ENCODE peak calls at places on chromosome 1, in ten cellular contexts. L, T, N, P, B, K, J, E, A and O are unnamed samples.

GRCh38 chr1:225919906-225920305 is 4.1 kb downstream of the PYCR2 start:
- DNase-seq in E (no peak), A (peak), N (no peak), L (peak), K (peak), T (no peak), B (peak), J (no peak), P (peak), O (peak)

GRCh38 chr1:239321877-239322276 is 64.5 kb upstream of the CHRM3 start:
- DNase-seq in K (no peak), A (no peak), L (no peak), T (no peak), E (no peak), P (peak), J (no peak), N (no peak), B (no peak), O (no peak)

GRCh38 chr1:167294528-167294927 is 73.8 kb downstream of the POU2F1 start:
- DNase-seq in B (no peak), J (no peak), L (peak), K (no peak), A (no peak), N (no peak), E (no peak), P (no peak), T (no peak), O (no peak)

GRCh38 chr1:94522304-94522703 is 19.3 kb downstream of the F3 start:
- DNase-seq in T (no peak), P (peak), N (no peak), B (peak), E (no peak), A (no peak), J (no peak), K (peak), L (peak), O (no peak)

GRCh38 chr1:198380275-198380674 is 160.2 kb downstream of the ATP6V1G3 start:
- DNase-seq in K (no peak), E (no peak), A (no peak), L (no peak), J (no peak), N (no peak), B (no peak), P (no peak), T (no peak), O (no peak)

GRCh38 chr1:6144175-6144574 is 35.9 kb downstream of the CHD5 start:
- DNase-seq in K (no peak), J (no peak), T (no peak), B (no peak), E (no peak), A (no peak), L (no peak), N (no peak), P (no peak), O (no peak)

GRCh38 chr1:3905953-3906671 is 6.0 kb upstream of the C1orf174 start:
- DNase-seq in T (no peak), N (no peak), J (no peak), P (no peak), K (no peak), A (peak), B (no peak), L (no peak), E (no peak), O (no peak)

GRCh38 chr1:177385760-177386698 is 215.3 kb downstream of the BRINP2 start:
- DNase-seq in E (no peak), P (peak), T (no peak), B (no peak), J (no peak), N (no peak), A (no peak), K (no peak), L (peak), O (no peak)

GRCh38 chr1:232182206-232182605 is 447.7 kb downstream of the SIPA1L2 start:
- DNase-seq in J (no peak), A (no peak), B (no peak), K (no peak), L (no peak), E (no peak), N (no peak), P (no peak), T (no peak), O (no peak)

GRCh38 chr1:34155851-34156250 is 9.2 kb downstream of the CSMD2 start:
- DNase-seq in T (no peak), J (no peak), K (no peak), N (no peak), A (no peak), E (no peak), L (no peak), B (no peak), P (no peak), O (no peak)

GRCh38 chr1:186236921-186237320 is 138.1 kb downstream of the TPR start:
- DNase-seq in E (no peak), A (no peak), N (peak), T (peak), K (peak), L (peak), P (no peak), B (peak), J (no peak), O (peak)

GRCh38 chr1:30743584-30744059 is 14.0 kb downstream of the LAPTM5 start:
- DNase-seq in J (no peak), P (no peak), N (no peak), L (peak), T (no peak), E (no peak), B (no peak), K (peak), A (no peak), O (no peak)

GRCh38 chr1:1895456-1896333 is 4.8 kb upstream of the GNB1 start:
- DNase-seq in A (no peak), B (no peak), T (no peak), L (no peak), N (no peak), P (no peak), K (no peak), E (no peak), J (no peak), O (no peak)

GRCh38 chr1:180609643-180610555 is 21.9 kb upstream of the XPR1 start:
- DNase-seq in J (no peak), B (no peak), P (no peak), L (peak), N (no peak), K (no peak), E (no peak), A (no peak), T (no peak), O (no peak)

GRCh38 chr1:9731561-9731960 is 80.0 kb downstream of the PIK3CD start:
- DNase-seq in B (no peak), A (no peak), N (no peak), E (no peak), J (no peak), T (no peak), P (no peak), K (no peak), L (no peak), O (no peak)

GRCh38 chr1:44237721-44238457 is 24.6 kb downstream of the DMAP1 start:
- DNase-seq in N (no peak), A (no peak), B (no peak), P (no peak), J (peak), K (peak), L (no peak), T (no peak), E (no peak), O (peak)

GRCh38 chr1:41387667-41388091 is 26.4 kb downstream of the FOXO6 start:
- DNase-seq in N (no peak), B (no peak), J (no peak), L (peak), T (no peak), P (peak), E (no peak), K (no peak), A (no peak), O (peak)

GRCh38 chr1:8604041-8604942 is 213.1 kb downstream of the RERE start:
- DNase-seq in A (no peak), P (no peak), L (no peak), B (no peak), E (no peak), J (no peak), N (no peak), T (no peak), K (no peak), O (no peak)

GRCh38 chr1:29502225-29502755 is 266.0 kb downstream of the PTPRU start:
- DNase-seq in B (no peak), T (no peak), K (no peak), N (no peak), A (no peak), L (no peak), P (no peak), E (no peak), J (peak), O (no peak)

GRCh38 chr1:22289251-22289995 is 146.5 kb upstream of the WNT4 start:
- DNase-seq in A (no peak), L (no peak), K (no peak), T (peak), J (no peak), E (no peak), P (no peak), N (no peak), B (no peak), O (no peak)

GRCh38 chr1:44036409-44037111 is 5.3 kb upstream of the SLC6A9 start:
- DNase-seq in E (peak), P (peak), B (peak), J (peak), L (peak), A (no peak), T (peak), N (no peak), K (peak), O (no peak)

GRCh38 chr1:199855580-199855979 is 171.9 kb upstream of the NR5A2 start:
- DNase-seq in B (peak), T (no peak), L (peak), K (no peak), P (no peak), J (no peak), A (no peak), N (peak), E (no peak), O (no peak)

GRCh38 chr1:226778657-226779058 is 39.6 kb upstream of the ITPKB start:
- DNase-seq in T (peak), N (peak), P (no peak), E (no peak), B (peak), J (no peak), K (peak), A (no peak), L (peak), O (peak)

GRCh38 chr1:188429385-188429784 is 1600.6 kb downstream of the PLA2G4A start:
- DNase-seq in L (peak), A (no peak), J (no peak), T (no peak), P (no peak), K (no peak), E (no peak), N (no peak), B (no peak), O (no peak)

GRCh38 chr1:183817576-183818288 is 12.8 kb downstream of the RGL1 start:
- DNase-seq in L (no peak), J (no peak), A (no peak), K (no peak), T (no peak), B (no peak), E (no peak), N (no peak), P (no peak), O (no peak)

GRCh38 chr1:175725684-175726083 is 17.7 kb downstream of the TNR start:
- DNase-seq in T (no peak), A (no peak), B (peak), J (no peak), N (no peak), K (peak), E (no peak), P (no peak), L (peak), O (no peak)

GRCh38 chr1:79811173-79811572 is 804.6 kb upstream of the ADGRL4 start:
- DNase-seq in L (peak), B (peak), A (no peak), E (no peak), P (no peak), N (peak), J (no peak), K (peak), T (no peak), O (peak)

GRCh38 chr1:27527223-27527856 is 37.4 kb upstream of the WASF2 start:
- DNase-seq in P (peak), E (no peak), A (no peak), T (no peak), K (no peak), N (no peak), B (no peak), L (no peak), J (peak), O (no peak)

GRCh38 chr1:53327183-53327941 is 508 bp downstream of the LRP8 start:
- DNase-seq in N (no peak), E (peak), K (no peak), P (peak), B (no peak), T (no peak), L (no peak), J (peak), A (peak), O (no peak)

GRCh38 chr1:162716123-162716522 is 74.4 kb upstream of the HSD17B7 start:
- DNase-seq in K (no peak), A (no peak), L (no peak), T (no peak), E (no peak), B (no peak), J (no peak), P (no peak), N (no peak), O (no peak)

GRCh38 chr1:44874155-44874554 is 31.1 kb upstream of the PTCH2 start:
- DNase-seq in P (no peak), N (no peak), E (no peak), B (no peak), L (no peak), K (no peak), A (no peak), T (no peak), J (no peak), O (no peak)